ENCODE peak calls at places on chromosomes 16 and 17, in seven cellular contexts. One of them, this sample, is unnamed.
A peak's percentile ranks its signal among the peaks of the same experiment; 100 is the strongest.

GRCh38 chr17:68296217-68297140 is 5.2 kb downstream of the ARSG start:
- DNase-seq in fibroblast of mammary gland: no peak
- DNase-seq in Caco-2: no peak
- DNase-seq in spleen: peak; percentile 80
- DNase-seq in ascending aorta: no peak
- DNase-seq in HCT116: no peak
- DNase-seq in SK-N-SH: no peak
- DNase-seq in this sample: no peak

GRCh38 chr16:10646228-10646580 is 48.5 kb downstream of the TEKT5 start:
- DNase-seq in fibroblast of mammary gland: no peak
- DNase-seq in Caco-2: no peak
- DNase-seq in spleen: no peak
- DNase-seq in ascending aorta: no peak
- DNase-seq in HCT116: no peak
- DNase-seq in SK-N-SH: no peak
- DNase-seq in this sample: no peak

GRCh38 chr17:48593126-48593829 is at the start of gene HOXB5:
- DNase-seq in fibroblast of mammary gland: no peak
- DNase-seq in Caco-2: no peak
- DNase-seq in spleen: no peak
- DNase-seq in ascending aorta: no peak
- DNase-seq in HCT116: no peak
- DNase-seq in SK-N-SH: no peak
- DNase-seq in this sample: no peak

GRCh38 chr16:87927195-87927562 is 9.2 kb downstream of the CA5A start:
- DNase-seq in fibroblast of mammary gland: no peak
- DNase-seq in Caco-2: peak; percentile 51
- DNase-seq in spleen: no peak
- DNase-seq in ascending aorta: no peak
- DNase-seq in HCT116: no peak
- DNase-seq in SK-N-SH: no peak
- DNase-seq in this sample: no peak

GRCh38 chr17:80678621-80679020 is 134.0 kb downstream of the RPTOR start:
- DNase-seq in fibroblast of mammary gland: peak; percentile 44
- DNase-seq in Caco-2: peak; percentile 24
- DNase-seq in spleen: no peak
- DNase-seq in ascending aorta: no peak
- DNase-seq in HCT116: no peak
- DNase-seq in SK-N-SH: no peak
- DNase-seq in this sample: no peak

GRCh38 chr16:10421596-10421995 is 35.7 kb downstream of the ATF7IP2 start:
- DNase-seq in fibroblast of mammary gland: no peak
- DNase-seq in Caco-2: no peak
- DNase-seq in spleen: no peak
- DNase-seq in ascending aorta: no peak
- DNase-seq in HCT116: no peak
- DNase-seq in SK-N-SH: no peak
- DNase-seq in this sample: no peak

GRCh38 chr17:65926599-65926998 is 265.3 kb downstream of the CEP112 start:
- DNase-seq in fibroblast of mammary gland: no peak
- DNase-seq in Caco-2: no peak
- DNase-seq in spleen: no peak
- DNase-seq in ascending aorta: no peak
- DNase-seq in HCT116: no peak
- DNase-seq in SK-N-SH: no peak
- DNase-seq in this sample: no peak

GRCh38 chr17:42795465-42795864 is 3.0 kb downstream of the COA3 start:
- DNase-seq in fibroblast of mammary gland: no peak
- DNase-seq in Caco-2: no peak
- DNase-seq in spleen: no peak
- DNase-seq in ascending aorta: no peak
- DNase-seq in HCT116: no peak
- DNase-seq in SK-N-SH: no peak
- DNase-seq in this sample: no peak

GRCh38 chr17:71682174-71682494 is 438.7 kb upstream of the SOX9 start:
- DNase-seq in fibroblast of mammary gland: no peak
- DNase-seq in Caco-2: no peak
- DNase-seq in spleen: no peak
- DNase-seq in ascending aorta: no peak
- DNase-seq in HCT116: no peak
- DNase-seq in SK-N-SH: no peak
- DNase-seq in this sample: no peak

GRCh38 chr17:42520540-42520951 is 15.5 kb upstream of the NAGLU start:
- DNase-seq in fibroblast of mammary gland: no peak
- DNase-seq in Caco-2: peak; percentile 63
- DNase-seq in spleen: peak; percentile 68
- DNase-seq in ascending aorta: no peak
- DNase-seq in HCT116: no peak
- DNase-seq in SK-N-SH: no peak
- DNase-seq in this sample: no peak

GRCh38 chr17:67492824-67493490 is 115.9 kb downstream of the PITPNC1 start:
- DNase-seq in fibroblast of mammary gland: peak; percentile 70
- DNase-seq in Caco-2: no peak
- DNase-seq in spleen: no peak
- DNase-seq in ascending aorta: no peak
- DNase-seq in HCT116: no peak
- DNase-seq in SK-N-SH: no peak
- DNase-seq in this sample: no peak

GRCh38 chr16:78638371-78638770 is 538.9 kb downstream of the WWOX start:
- DNase-seq in fibroblast of mammary gland: no peak
- DNase-seq in Caco-2: no peak
- DNase-seq in spleen: no peak
- DNase-seq in ascending aorta: no peak
- DNase-seq in HCT116: no peak
- DNase-seq in SK-N-SH: peak; percentile 13
- DNase-seq in this sample: no peak

GRCh38 chr17:43702636-43703035 is 40.9 kb upstream of the MEOX1 start:
- DNase-seq in fibroblast of mammary gland: peak; percentile 38
- DNase-seq in Caco-2: peak; percentile 50
- DNase-seq in spleen: no peak
- DNase-seq in ascending aorta: no peak
- DNase-seq in HCT116: no peak
- DNase-seq in SK-N-SH: peak; percentile 63
- DNase-seq in this sample: no peak

GRCh38 chr17:55433629-55434422 is 12.2 kb upstream of the MMD start:
- DNase-seq in fibroblast of mammary gland: peak; percentile 97
- DNase-seq in Caco-2: peak; percentile 68
- DNase-seq in spleen: no peak
- DNase-seq in ascending aorta: no peak
- DNase-seq in HCT116: no peak
- DNase-seq in SK-N-SH: no peak
- DNase-seq in this sample: no peak

GRCh38 chr17:6551909-6552768 is 4.2 kb downstream of the PITPNM3 start:
- DNase-seq in fibroblast of mammary gland: no peak
- DNase-seq in Caco-2: no peak
- DNase-seq in spleen: no peak
- DNase-seq in ascending aorta: no peak
- DNase-seq in HCT116: no peak
- DNase-seq in SK-N-SH: no peak
- DNase-seq in this sample: no peak

GRCh38 chr17:42781639-42782401 is 1.4 kb downstream of the WNK4 start:
- DNase-seq in fibroblast of mammary gland: no peak
- DNase-seq in Caco-2: no peak
- DNase-seq in spleen: peak; percentile 38
- DNase-seq in ascending aorta: no peak
- DNase-seq in HCT116: no peak
- DNase-seq in SK-N-SH: peak; percentile 38
- DNase-seq in this sample: no peak

GRCh38 chr17:47695664-47696376 is 1.9 kb downstream of the TBKBP1 start:
- DNase-seq in fibroblast of mammary gland: no peak
- DNase-seq in Caco-2: no peak
- DNase-seq in spleen: no peak
- DNase-seq in ascending aorta: no peak
- DNase-seq in HCT116: no peak
- DNase-seq in SK-N-SH: no peak
- DNase-seq in this sample: no peak

GRCh38 chr17:73397278-73397826 is 85.6 kb upstream of the CDC42EP4 start:
- DNase-seq in fibroblast of mammary gland: no peak
- DNase-seq in Caco-2: no peak
- DNase-seq in spleen: peak; percentile 64
- DNase-seq in ascending aorta: no peak
- DNase-seq in HCT116: no peak
- DNase-seq in SK-N-SH: no peak
- DNase-seq in this sample: no peak

GRCh38 chr16:53625221-53625620 is 78.4 kb downstream of the RPGRIP1L start:
- DNase-seq in fibroblast of mammary gland: no peak
- DNase-seq in Caco-2: no peak
- DNase-seq in spleen: no peak
- DNase-seq in ascending aorta: no peak
- DNase-seq in HCT116: no peak
- DNase-seq in SK-N-SH: peak; percentile 26
- DNase-seq in this sample: no peak

GRCh38 chr17:50558955-50559614 is 1.4 kb upstream of the CACNA1G start:
- DNase-seq in fibroblast of mammary gland: no peak
- DNase-seq in Caco-2: no peak
- DNase-seq in spleen: no peak
- DNase-seq in ascending aorta: no peak
- DNase-seq in HCT116: no peak
- DNase-seq in SK-N-SH: no peak
- DNase-seq in this sample: no peak

GRCh38 chr17:40322417-40323315 is 13.7 kb downstream of the RARA start:
- DNase-seq in fibroblast of mammary gland: peak; percentile 79
- DNase-seq in Caco-2: no peak
- DNase-seq in spleen: peak; percentile 95
- DNase-seq in ascending aorta: peak; percentile 94
- DNase-seq in HCT116: peak; percentile 40
- DNase-seq in SK-N-SH: peak; percentile 83
- DNase-seq in this sample: peak; percentile 94

GRCh38 chr17:44200478-44201155 is 933 bp upstream of the ATXN7L3 start:
- DNase-seq in fibroblast of mammary gland: no peak
- DNase-seq in Caco-2: no peak
- DNase-seq in spleen: no peak
- DNase-seq in ascending aorta: no peak
- DNase-seq in HCT116: no peak
- DNase-seq in SK-N-SH: no peak
- DNase-seq in this sample: no peak

GRCh38 chr17:66525338-66525737 is 222.9 kb downstream of the PRKCA start:
- DNase-seq in fibroblast of mammary gland: no peak
- DNase-seq in Caco-2: no peak
- DNase-seq in spleen: no peak
- DNase-seq in ascending aorta: no peak
- DNase-seq in HCT116: no peak
- DNase-seq in SK-N-SH: no peak
- DNase-seq in this sample: no peak

GRCh38 chr17:65278050-65278819 is 141.1 kb downstream of the RGS9 start:
- DNase-seq in fibroblast of mammary gland: peak; percentile 41
- DNase-seq in Caco-2: peak; percentile 82
- DNase-seq in spleen: no peak
- DNase-seq in ascending aorta: peak; percentile 63
- DNase-seq in HCT116: peak; percentile 57
- DNase-seq in SK-N-SH: peak; percentile 89
- DNase-seq in this sample: no peak

GRCh38 chr17:74466111-74466784 is at the start of gene CD300A:
- DNase-seq in fibroblast of mammary gland: no peak
- DNase-seq in Caco-2: no peak
- DNase-seq in spleen: peak; percentile 94
- DNase-seq in ascending aorta: no peak
- DNase-seq in HCT116: no peak
- DNase-seq in SK-N-SH: no peak
- DNase-seq in this sample: peak; percentile 67

GRCh38 chr17:34502426-34502825 is 77.0 kb upstream of the TMEM132E start:
- DNase-seq in fibroblast of mammary gland: no peak
- DNase-seq in Caco-2: no peak
- DNase-seq in spleen: no peak
- DNase-seq in ascending aorta: no peak
- DNase-seq in HCT116: no peak
- DNase-seq in SK-N-SH: no peak
- DNase-seq in this sample: no peak

GRCh38 chr17:5260542-5260941 is 21.5 kb upstream of the RABEP1 start:
- DNase-seq in fibroblast of mammary gland: no peak
- DNase-seq in Caco-2: no peak
- DNase-seq in spleen: no peak
- DNase-seq in ascending aorta: no peak
- DNase-seq in HCT116: no peak
- DNase-seq in SK-N-SH: no peak
- DNase-seq in this sample: no peak

GRCh38 chr17:35170968-35171771 is 23.0 kb downstream of the SLC35G3 start:
- DNase-seq in fibroblast of mammary gland: peak; percentile 47
- DNase-seq in Caco-2: no peak
- DNase-seq in spleen: no peak
- DNase-seq in ascending aorta: peak; percentile 55
- DNase-seq in HCT116: no peak
- DNase-seq in SK-N-SH: no peak
- DNase-seq in this sample: peak; percentile 24

GRCh38 chr17:14203392-14203791 is 33.3 kb downstream of the CDRT15 start:
- DNase-seq in fibroblast of mammary gland: no peak
- DNase-seq in Caco-2: no peak
- DNase-seq in spleen: no peak
- DNase-seq in ascending aorta: no peak
- DNase-seq in HCT116: no peak
- DNase-seq in SK-N-SH: no peak
- DNase-seq in this sample: no peak

GRCh38 chr16:19601083-19601976 is 45.8 kb downstream of the VPS35L start:
- DNase-seq in fibroblast of mammary gland: peak; percentile 46
- DNase-seq in Caco-2: peak; percentile 50
- DNase-seq in spleen: no peak
- DNase-seq in ascending aorta: no peak
- DNase-seq in HCT116: peak; percentile 36
- DNase-seq in SK-N-SH: peak; percentile 47
- DNase-seq in this sample: no peak

GRCh38 chr16:50697421-50697715 is 4.0 kb downstream of the NOD2 start:
- DNase-seq in fibroblast of mammary gland: no peak
- DNase-seq in Caco-2: no peak
- DNase-seq in spleen: no peak
- DNase-seq in ascending aorta: no peak
- DNase-seq in HCT116: no peak
- DNase-seq in SK-N-SH: no peak
- DNase-seq in this sample: no peak
- H3K4me3 ChIP-seq in fibroblast of mammary gland: no peak overlapping the region
- H3K4me3 ChIP-seq in Caco-2: no peak overlapping the region
- H3K4me3 ChIP-seq in spleen: no peak overlapping the region
- H3K4me3 ChIP-seq in ascending aorta: peak overlapping the region; percentile 47
- H3K4me3 ChIP-seq in HCT116: no peak overlapping the region
- H3K4me3 ChIP-seq in SK-N-SH: no peak overlapping the region
- H3K4me3 ChIP-seq in this sample: peak overlapping the region; percentile 60

GRCh38 chr16:54812229-54812628 is 118.4 kb upstream of the IRX5 start:
- DNase-seq in fibroblast of mammary gland: peak; percentile 21
- DNase-seq in Caco-2: no peak
- DNase-seq in spleen: no peak
- DNase-seq in ascending aorta: no peak
- DNase-seq in HCT116: no peak
- DNase-seq in SK-N-SH: no peak
- DNase-seq in this sample: no peak
- TF ChIP-seq CTCF in fibroblast of mammary gland: peak; percentile 22
- TF ChIP-seq CTCF in Caco-2: peak; percentile 50
- TF ChIP-seq CTCF in spleen: no peak
- TF ChIP-seq CTCF in ascending aorta: no peak
- TF ChIP-seq CTCF in HCT116: no peak
- TF ChIP-seq CTCF in SK-N-SH: peak; percentile 24
- TF ChIP-seq CTCF in this sample: no peak

GRCh38 chr16:21602785-21603184 is 3.4 kb downstream of the METTL9 start:
- DNase-seq in fibroblast of mammary gland: no peak
- DNase-seq in Caco-2: no peak
- DNase-seq in spleen: no peak
- DNase-seq in ascending aorta: no peak
- DNase-seq in HCT116: no peak
- DNase-seq in SK-N-SH: no peak
- DNase-seq in this sample: no peak
- H3K4me3 ChIP-seq in fibroblast of mammary gland: no peak overlapping the region
- H3K4me3 ChIP-seq in Caco-2: no peak overlapping the region
- H3K4me3 ChIP-seq in spleen: no peak overlapping the region
- H3K4me3 ChIP-seq in ascending aorta: no peak overlapping the region
- H3K4me3 ChIP-seq in HCT116: no peak overlapping the region
- H3K4me3 ChIP-seq in SK-N-SH: no peak overlapping the region
- H3K4me3 ChIP-seq in this sample: no peak overlapping the region

GRCh38 chr17:78362671-78363070 is 2.8 kb upstream of the SOCS3 start:
- DNase-seq in fibroblast of mammary gland: no peak
- DNase-seq in Caco-2: no peak
- DNase-seq in spleen: no peak
- DNase-seq in ascending aorta: no peak
- DNase-seq in HCT116: no peak
- DNase-seq in SK-N-SH: no peak
- DNase-seq in this sample: no peak
- TF ChIP-seq CTCF in fibroblast of mammary gland: no peak
- TF ChIP-seq CTCF in Caco-2: no peak
- TF ChIP-seq CTCF in spleen: no peak
- TF ChIP-seq CTCF in ascending aorta: no peak
- TF ChIP-seq CTCF in HCT116: peak; percentile 33
- TF ChIP-seq CTCF in SK-N-SH: peak; percentile 30
- TF ChIP-seq CTCF in this sample: no peak

This sample was measured in GM06990.